ENCODE peak calls at places on chromosomes 1 and 21, in six cellular contexts. One of them, this sample, is unnamed.
A peak's percentile ranks its signal among the peaks of the same experiment; 100 is the strongest.

GRCh38 chr21:36732217-36732616 is 33.3 kb downstream of the SIM2 start:
- DNase-seq in HCT116: no peak
- DNase-seq in hepatocyte: no peak
- DNase-seq in Karpas-422: no peak
- DNase-seq in GM23248: no peak
- DNase-seq in OCI-LY7: no peak
- DNase-seq in this sample: no peak

GRCh38 chr1:218775476-218776170 is 398.1 kb upstream of the LYPLAL1 start:
- DNase-seq in HCT116: no peak
- DNase-seq in hepatocyte: peak; percentile 14
- DNase-seq in Karpas-422: no peak
- DNase-seq in GM23248: no peak
- DNase-seq in OCI-LY7: no peak
- DNase-seq in this sample: no peak

GRCh38 chr1:61672376-61672775 is 52.6 kb downstream of the TM2D1 start:
- DNase-seq in HCT116: no peak
- DNase-seq in hepatocyte: no peak
- DNase-seq in Karpas-422: no peak
- DNase-seq in GM23248: no peak
- DNase-seq in OCI-LY7: no peak
- DNase-seq in this sample: no peak

GRCh38 chr1:145846191-145846590 is 761 bp downstream of the NUDT17 start:
- DNase-seq in HCT116: no peak
- DNase-seq in hepatocyte: peak; percentile 61
- DNase-seq in Karpas-422: peak; percentile 68
- DNase-seq in GM23248: peak; percentile 73
- DNase-seq in OCI-LY7: peak; percentile 59
- DNase-seq in this sample: peak; percentile 39

GRCh38 chr1:159406821-159407220 is 25.2 kb upstream of the OR10J4 start:
- DNase-seq in HCT116: no peak
- DNase-seq in hepatocyte: no peak
- DNase-seq in Karpas-422: no peak
- DNase-seq in GM23248: no peak
- DNase-seq in OCI-LY7: no peak
- DNase-seq in this sample: no peak

GRCh38 chr1:29489471-29489870 is 253.1 kb downstream of the PTPRU start:
- DNase-seq in HCT116: no peak
- DNase-seq in hepatocyte: no peak
- DNase-seq in Karpas-422: no peak
- DNase-seq in GM23248: no peak
- DNase-seq in OCI-LY7: no peak
- DNase-seq in this sample: no peak

GRCh38 chr21:35529141-35529863 is 480.2 kb upstream of the RUNX1 start:
- DNase-seq in HCT116: no peak
- DNase-seq in hepatocyte: peak; percentile 32
- DNase-seq in Karpas-422: peak; percentile 44
- DNase-seq in GM23248: no peak
- DNase-seq in OCI-LY7: peak; percentile 17
- DNase-seq in this sample: peak; percentile 77

GRCh38 chr1:185157599-185158469 is 867 bp downstream of the SWT1 start:
- DNase-seq in HCT116: no peak
- DNase-seq in hepatocyte: peak; percentile 23
- DNase-seq in Karpas-422: peak; percentile 49
- DNase-seq in GM23248: peak; percentile 42
- DNase-seq in OCI-LY7: no peak
- DNase-seq in this sample: peak; percentile 34

GRCh38 chr1:85243336-85243735 is 16.1 kb downstream of the C1orf52 start:
- DNase-seq in HCT116: no peak
- DNase-seq in hepatocyte: no peak
- DNase-seq in Karpas-422: no peak
- DNase-seq in GM23248: no peak
- DNase-seq in OCI-LY7: no peak
- DNase-seq in this sample: no peak

GRCh38 chr1:162020145-162020544 is 3.5 kb downstream of the OLFML2B start:
- DNase-seq in HCT116: no peak
- DNase-seq in hepatocyte: no peak
- DNase-seq in Karpas-422: peak; percentile 70
- DNase-seq in GM23248: no peak
- DNase-seq in OCI-LY7: no peak
- DNase-seq in this sample: peak; percentile 40

GRCh38 chr1:4213599-4213998 is 313.5 kb upstream of the C1orf174 start:
- DNase-seq in HCT116: no peak
- DNase-seq in hepatocyte: no peak
- DNase-seq in Karpas-422: no peak
- DNase-seq in GM23248: no peak
- DNase-seq in OCI-LY7: no peak
- DNase-seq in this sample: no peak

GRCh38 chr1:244869364-244869827 is 5.1 kb upstream of the HNRNPU start:
- DNase-seq in HCT116: no peak
- DNase-seq in hepatocyte: no peak
- DNase-seq in Karpas-422: no peak
- DNase-seq in GM23248: no peak
- DNase-seq in OCI-LY7: no peak
- DNase-seq in this sample: no peak

GRCh38 chr1:231278100-231278790 is 37.2 kb downstream of the GNPAT start:
- DNase-seq in HCT116: no peak
- DNase-seq in hepatocyte: no peak
- DNase-seq in Karpas-422: no peak
- DNase-seq in GM23248: no peak
- DNase-seq in OCI-LY7: no peak
- DNase-seq in this sample: no peak

GRCh38 chr1:181607524-181607923 is 124.2 kb downstream of the CACNA1E start:
- DNase-seq in HCT116: no peak
- DNase-seq in hepatocyte: no peak
- DNase-seq in Karpas-422: no peak
- DNase-seq in GM23248: no peak
- DNase-seq in OCI-LY7: no peak
- DNase-seq in this sample: no peak
- H3K9me2 ChIP-seq in HCT116: no peaks in the 10 kb centered on the region
- H3K9me2 ChIP-seq in hepatocyte: no peaks in the 10 kb centered on the region
- H3K9me2 ChIP-seq in Karpas-422: no peaks in the 10 kb centered on the region
- H3K9me2 ChIP-seq in GM23248: no peaks in the 10 kb centered on the region
- H3K9me2 ChIP-seq in OCI-LY7: no peaks in the 10 kb centered on the region
- H3K9me2 ChIP-seq in this sample: no peaks in the 10 kb centered on the region

GRCh38 chr1:152537496-152537895 is 23.2 kb downstream of the CRCT1 start:
- DNase-seq in HCT116: no peak
- DNase-seq in hepatocyte: no peak
- DNase-seq in Karpas-422: no peak
- DNase-seq in GM23248: no peak
- DNase-seq in OCI-LY7: no peak
- DNase-seq in this sample: no peak

GRCh38 chr1:152535774-152536173 is 21.5 kb downstream of the CRCT1 start:
- DNase-seq in HCT116: no peak
- DNase-seq in hepatocyte: no peak
- DNase-seq in Karpas-422: no peak
- DNase-seq in GM23248: no peak
- DNase-seq in OCI-LY7: no peak
- DNase-seq in this sample: no peak

GRCh38 chr1:152543808-152544207 is 22.8 kb downstream of the LCE3E start:
- DNase-seq in HCT116: peak; percentile 28
- DNase-seq in hepatocyte: no peak
- DNase-seq in Karpas-422: peak; percentile 67
- DNase-seq in GM23248: peak; percentile 39
- DNase-seq in OCI-LY7: peak; percentile 8
- DNase-seq in this sample: no peak

DNA sequence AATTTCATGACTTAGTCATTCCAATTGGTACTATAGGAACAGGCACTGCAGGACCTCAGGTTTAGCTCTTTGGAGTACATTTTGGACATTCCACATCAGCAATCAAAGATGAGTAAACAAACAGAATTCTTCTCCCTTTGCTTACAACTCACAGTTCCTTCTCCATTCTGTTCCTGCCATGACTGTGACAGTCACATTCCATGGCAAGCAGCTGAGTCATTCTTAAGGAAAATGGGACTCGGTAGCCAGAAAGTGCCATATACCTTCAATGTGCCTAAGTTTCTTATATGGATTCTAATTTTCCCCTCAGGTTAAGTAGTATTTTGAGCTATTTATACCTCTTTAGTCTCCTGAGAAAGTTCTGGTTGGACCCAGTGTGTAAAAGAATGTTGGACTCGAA is 25.6 kb downstream of the CRCT1 start:
- DNase-seq in HCT116: no peak
- DNase-seq in hepatocyte: no peak
- DNase-seq in Karpas-422: no peak
- DNase-seq in GM23248: no peak
- DNase-seq in OCI-LY7: no peak
- DNase-seq in this sample: no peak
- H3K9me2 ChIP-seq in HCT116: no peaks in the 10 kb centered on the region
- H3K9me2 ChIP-seq in hepatocyte: no peaks in the 10 kb centered on the region
- H3K9me2 ChIP-seq in Karpas-422: no peaks in the 10 kb centered on the region
- H3K9me2 ChIP-seq in GM23248: no peaks in the 10 kb centered on the region
- H3K9me2 ChIP-seq in OCI-LY7: no peaks in the 10 kb centered on the region
- H3K9me2 ChIP-seq in this sample: no peaks in the 10 kb centered on the region

DNA sequence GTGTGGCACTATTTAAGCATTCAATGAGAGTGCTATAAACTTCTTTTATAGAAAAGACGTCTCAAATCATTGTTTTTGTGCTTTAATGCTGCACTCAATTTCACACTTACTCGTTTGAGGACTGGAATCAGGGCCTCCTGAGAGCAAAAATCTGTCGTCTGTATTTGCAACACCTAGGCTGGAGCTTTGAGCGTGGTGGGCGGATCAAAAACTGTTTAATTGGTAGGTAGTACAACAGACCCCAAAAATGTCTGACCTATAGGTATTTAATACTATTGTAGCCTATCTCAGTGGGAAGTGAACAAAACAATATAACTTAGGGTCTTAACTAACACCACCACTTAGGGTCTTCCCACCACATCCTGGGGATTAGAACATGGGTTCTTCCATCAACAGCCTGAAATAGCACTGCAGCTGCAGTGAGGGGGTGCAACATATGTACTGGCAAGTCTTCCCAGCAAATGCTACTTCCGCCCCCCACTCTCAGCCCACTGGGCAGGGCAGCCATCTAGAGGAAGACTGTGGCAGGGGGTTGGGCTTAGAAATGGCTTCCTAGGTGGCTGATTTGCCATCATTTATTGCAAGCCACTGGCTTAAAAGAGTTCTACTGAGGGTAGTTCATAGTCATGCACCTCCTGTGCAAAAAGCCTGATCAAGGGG is 48.3 kb downstream of the CD46 start:
- DNase-seq in HCT116: no peak
- DNase-seq in hepatocyte: no peak
- DNase-seq in Karpas-422: peak; percentile 57
- DNase-seq in GM23248: no peak
- DNase-seq in OCI-LY7: no peak
- DNase-seq in this sample: no peak
- H3K9me2 ChIP-seq in HCT116: no peaks in the 10 kb centered on the region
- H3K9me2 ChIP-seq in hepatocyte: no peaks in the 10 kb centered on the region
- H3K9me2 ChIP-seq in Karpas-422: no peaks in the 10 kb centered on the region
- H3K9me2 ChIP-seq in GM23248: no peaks in the 10 kb centered on the region
- H3K9me2 ChIP-seq in OCI-LY7: no peaks in the 10 kb centered on the region
- H3K9me2 ChIP-seq in this sample: no peaks in the 10 kb centered on the region

GRCh38 chr1:114043548-114043947 is 64.3 kb downstream of the OLFML3 start:
- DNase-seq in HCT116: no peak
- DNase-seq in hepatocyte: no peak
- DNase-seq in Karpas-422: no peak
- DNase-seq in GM23248: no peak
- DNase-seq in OCI-LY7: no peak
- DNase-seq in this sample: no peak
- H3K9me2 ChIP-seq in HCT116: no peaks in the 10 kb centered on the region
- H3K9me2 ChIP-seq in hepatocyte: no peaks in the 10 kb centered on the region
- H3K9me2 ChIP-seq in Karpas-422: no peaks in the 10 kb centered on the region
- H3K9me2 ChIP-seq in GM23248: no peaks in the 10 kb centered on the region
- H3K9me2 ChIP-seq in OCI-LY7: no peaks in the 10 kb centered on the region
- H3K9me2 ChIP-seq in this sample: no peaks in the 10 kb centered on the region

This sample was measured in MM.1S.